ENCODE peak calls at places on chromosomes 6 and 20, in ten cellular contexts. I, Q, U, V, S, N, L, J, W and D are unnamed samples. For H3K9me3, the result is how much of the 10 kb centered on the place peaks cover.

GRCh38 chr20:34522969-34523871 is 7.0 kb downstream of the DYNLRB1 start:
- DNase-seq in V (no peak), S (peak), U (no peak), W (no peak), J (no peak), N (peak), L (peak), Q (no peak), I (no peak), D (peak)

GRCh38 chr6:37680668-37681067 is 17.0 kb downstream of the MDGA1 start:
- DNase-seq in S (no peak), V (peak), J (no peak), U (no peak), L (no peak), I (no peak), N (no peak), Q (no peak), W (no peak), D (no peak)

GRCh38 chr6:23621026-23621425 is 505.0 kb upstream of the NRSN1 start:
- DNase-seq in L (peak), U (no peak), J (no peak), W (no peak), I (no peak), S (no peak), Q (no peak), V (no peak), N (no peak), D (no peak)

GRCh38 chr20:33917813-33918525 is 75.7 kb upstream of the RALY start:
- DNase-seq in Q (no peak), W (no peak), V (no peak), S (peak), J (no peak), L (no peak), U (no peak), N (no peak), I (no peak), D (no peak)

GRCh38 chr20:48599748-48600469 is 227.9 kb downstream of the PREX1 start:
- DNase-seq in J (no peak), N (no peak), L (no peak), I (no peak), V (peak), Q (no peak), S (no peak), W (no peak), U (no peak), D (no peak)

GRCh38 chr6:37134622-37135191 is 35.2 kb upstream of the PIM1 start:
- DNase-seq in U (no peak), S (no peak), W (peak), Q (peak), J (no peak), N (peak), V (no peak), I (no peak), L (peak), D (peak)

GRCh38 chr6:119349341-119350201 is at the start of gene MAN1A1:
- DNase-seq in U (peak), J (peak), N (peak), W (no peak), S (peak), I (peak), V (peak), Q (peak), L (peak), D (peak)

GRCh38 chr20:37075932-37076685 is 19.7 kb downstream of the RBL1 start:
- DNase-seq in S (no peak), J (no peak), I (no peak), L (peak), N (no peak), U (no peak), Q (no peak), V (no peak), W (no peak), D (no peak)

GRCh38 chr6:84150680-84151079 is 76.8 kb downstream of the CEP162 start:
- DNase-seq in I (no peak), L (peak), J (no peak), N (no peak), S (no peak), Q (no peak), U (no peak), V (no peak), W (no peak), D (no peak)

GRCh38 chr6:35164277-35164676 is 23.1 kb upstream of the TCP11 start:
- DNase-seq in S (no peak), N (no peak), Q (no peak), W (no peak), I (no peak), J (no peak), L (no peak), V (no peak), U (no peak), D (no peak)

GRCh38 chr20:33819456-33819855 is 8.3 kb downstream of the CHMP4B start:
- DNase-seq in N (no peak), U (no peak), S (no peak), V (no peak), J (no peak), Q (no peak), W (no peak), L (no peak), I (no peak), D (no peak)

GRCh38 chr20:63166423-63167020 is 49.4 kb downstream of the YTHDF1 start:
- DNase-seq in S (no peak), U (no peak), V (no peak), J (no peak), N (no peak), Q (no peak), I (no peak), W (no peak), L (no peak), D (no peak)

GRCh38 chr20:58054082-58054481 is 174.4 kb downstream of the ANKRD60 start:
- DNase-seq in L (no peak), W (no peak), Q (no peak), J (no peak), I (no peak), N (no peak), S (no peak), V (no peak), U (no peak), D (no peak)

GRCh38 chr6:112342511-112342910 is 4.6 kb upstream of the RFPL4B start:
- DNase-seq in I (no peak), L (no peak), N (no peak), U (no peak), S (no peak), J (no peak), W (no peak), V (no peak), Q (no peak), D (no peak)

GRCh38 chr6:143745160-143746133 is 67.7 kb downstream of the PHACTR2 start:
- DNase-seq in U (no peak), Q (peak), S (peak), V (no peak), J (peak), W (no peak), N (peak), I (no peak), L (peak), D (no peak)

GRCh38 chr6:143744593-143745151 is 66.9 kb downstream of the PHACTR2 start:
- DNase-seq in U (no peak), N (peak), S (no peak), V (no peak), Q (no peak), W (no peak), I (no peak), L (peak), J (no peak), D (no peak)

GRCh38 chr6:143747347-143747842 is 69.6 kb downstream of the PHACTR2 start:
- DNase-seq in S (no peak), N (no peak), W (no peak), Q (no peak), V (no peak), J (no peak), L (no peak), U (no peak), I (no peak), D (no peak)

GRCh38 chr6:143743256-143744166 is 65.7 kb downstream of the PHACTR2 start:
- DNase-seq in N (no peak), W (no peak), J (peak), I (peak), L (peak), Q (no peak), V (no peak), U (no peak), S (no peak), D (no peak)

GRCh38 chr6:143746202-143747119 is 68.7 kb downstream of the PHACTR2 start:
- DNase-seq in W (no peak), L (no peak), N (no peak), U (no peak), V (no peak), Q (no peak), I (no peak), S (no peak), J (no peak), D (no peak)
- H3K4me3 ChIP-seq in W (peak), L (peak), N (no peak), U (no peak), V (no peak), Q (no peak), I (peak), S (peak), J (no peak), D (peak)

GRCh38 chr6:33841070-33841469 is 37.3 kb upstream of the MLN start:
- DNase-seq in J (no peak), V (no peak), N (no peak), L (no peak), I (no peak), S (no peak), Q (no peak), U (no peak), W (no peak), D (no peak)
- TF ChIP-seq CTCF in J (no peak), V (no peak), N (no peak), L (no peak), I (no peak), S (peak), Q (no peak), U (no peak), W (no peak), D (no peak)

GRCh38 chr20:56163806-56164205 is 84.7 kb upstream of the MC3R start:
- DNase-seq in J (no peak), U (no peak), W (no peak), N (peak), S (peak), V (no peak), Q (no peak), I (no peak), L (no peak), D (no peak)

GRCh38 chr20:56157530-56158203 is 90.9 kb upstream of the MC3R start:
- DNase-seq in N (no peak), J (no peak), Q (no peak), I (no peak), W (no peak), L (no peak), S (no peak), U (no peak), V (no peak), D (no peak)

GRCh38 chr20:56158489-56158888 is 90.0 kb upstream of the MC3R start:
- DNase-seq in I (no peak), S (no peak), Q (no peak), U (no peak), V (no peak), N (no peak), W (no peak), L (no peak), J (no peak), D (no peak)

GRCh38 chr20:56155625-56156024 is 92.9 kb upstream of the MC3R start:
- DNase-seq in L (no peak), W (no peak), J (no peak), Q (no peak), V (no peak), I (no peak), U (no peak), S (no peak), N (no peak), D (no peak)

GRCh38 chr20:56160956-56161355 is 87.6 kb upstream of the MC3R start:
- DNase-seq in V (no peak), N (no peak), Q (no peak), L (no peak), I (no peak), W (no peak), U (no peak), S (no peak), J (no peak), D (no peak)
- H3K9me3 ChIP-seq in V (under half), N (under half), Q (under half), L (under half), I (under half), W (under half), U (under half), S (under half), J (under half), D (under half)

GRCh38 chr6:162124710-162125435 is 602.7 kb downstream of the PRKN start:
- DNase-seq in N (no peak), I (no peak), S (no peak), L (peak), J (no peak), U (no peak), V (no peak), W (no peak), Q (no peak), D (no peak)
- H3K4me3 ChIP-seq in N (no peak), I (no peak), S (no peak), L (no peak), J (no peak), U (no peak), V (no peak), W (no peak), Q (no peak), D (no peak)

DNA sequence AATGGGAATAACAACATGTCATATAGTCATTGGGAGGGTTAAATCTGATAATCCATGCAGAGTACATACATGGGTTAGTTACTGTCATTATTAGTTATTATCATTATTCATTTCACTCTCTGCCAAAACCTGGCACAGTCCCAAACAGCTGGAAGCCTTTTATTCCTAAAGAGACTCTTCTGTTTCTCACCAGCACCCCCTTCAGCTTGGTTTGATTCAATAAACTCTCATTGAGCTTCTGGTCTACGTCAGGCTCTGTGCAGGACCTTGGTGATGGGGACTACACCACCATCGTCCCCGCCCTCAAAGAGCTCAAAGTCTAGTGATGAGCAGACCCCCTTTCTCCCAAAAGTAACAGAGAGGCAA is 2.3 kb downstream of the KCNK15 start:
- DNase-seq in L (no peak), V (no peak), J (no peak), W (no peak), S (no peak), N (no peak), Q (no peak), I (no peak), U (no peak), D (no peak)
- TF ChIP-seq CTCF in L (no peak), V (no peak), J (no peak), W (no peak), S (no peak), N (no peak), Q (no peak), I (no peak), U (no peak), D (no peak)

GRCh38 chr6:153405926-153406325 is 274.8 kb upstream of the RGS17 start:
- DNase-seq in L (no peak), N (no peak), Q (no peak), J (no peak), U (no peak), S (no peak), V (no peak), I (no peak), W (no peak), D (no peak)

GRCh38 chr6:153412519-153412918 is 281.4 kb upstream of the RGS17 start:
- DNase-seq in L (no peak), S (no peak), Q (no peak), J (no peak), N (no peak), I (no peak), W (no peak), V (no peak), U (no peak), D (no peak)

GRCh38 chr6:153411249-153411648 is 280.2 kb upstream of the RGS17 start:
- DNase-seq in J (no peak), I (no peak), V (no peak), W (no peak), N (no peak), L (no peak), U (no peak), S (no peak), Q (no peak), D (no peak)
- H3K9me3 ChIP-seq in J (under half), I (under half), V (under half), W (under half), N (under half), L (under half), U (under half), S (under half), Q (under half), D (under half)

DNA sequence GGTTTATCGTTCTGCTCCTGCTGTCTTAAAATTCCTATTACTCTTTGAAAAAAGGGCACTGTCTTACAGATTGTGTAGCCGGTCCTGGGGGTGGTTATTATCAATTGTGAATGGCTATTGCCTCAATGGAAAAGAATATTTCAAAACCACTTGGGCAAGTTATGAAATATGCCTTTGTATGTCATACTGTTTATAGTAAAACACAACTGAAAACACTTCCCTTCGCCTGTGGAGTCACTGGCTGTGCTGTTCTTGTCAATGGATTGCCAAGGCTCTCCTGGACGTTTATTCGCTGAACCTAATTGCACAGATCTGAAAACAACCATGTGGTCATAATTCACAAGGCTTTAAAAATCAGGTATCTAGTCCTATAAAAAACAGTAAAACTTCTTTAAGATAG is 47.8 kb upstream of the TAGAP start:
- DNase-seq in N (no peak), W (no peak), V (no peak), S (no peak), L (no peak), J (no peak), I (no peak), U (no peak), Q (no peak), D (no peak)
- H3K4me3 ChIP-seq in N (no peak), W (no peak), V (no peak), S (no peak), L (no peak), J (no peak), I (no peak), U (no peak), Q (no peak), D (no peak)

GRCh38 chr6:40511884-40512283 is 75.3 kb downstream of the LRFN2 start:
- DNase-seq in S (no peak), Q (no peak), U (no peak), N (no peak), I (no peak), L (no peak), V (no peak), W (no peak), J (no peak), D (no peak)

GRCh38 chr6:40506956-40507355 is 80.2 kb downstream of the LRFN2 start:
- DNase-seq in N (no peak), L (no peak), W (no peak), V (no peak), J (no peak), I (no peak), U (no peak), Q (no peak), S (no peak), D (no peak)

GRCh38 chr6:40510442-40510841 is 76.7 kb downstream of the LRFN2 start:
- DNase-seq in W (no peak), Q (no peak), U (no peak), N (no peak), I (no peak), L (no peak), J (no peak), S (no peak), V (no peak), D (no peak)

GRCh38 chr6:40509716-40510260 is 77.4 kb downstream of the LRFN2 start:
- DNase-seq in Q (no peak), J (no peak), S (no peak), I (no peak), W (no peak), L (no peak), U (no peak), V (no peak), N (no peak), D (no peak)

GRCh38 chr6:40509163-40509562 is 78.0 kb downstream of the LRFN2 start:
- DNase-seq in I (no peak), J (no peak), U (no peak), L (no peak), V (no peak), W (no peak), S (no peak), N (no peak), Q (no peak), D (no peak)
- TF ChIP-seq CTCF in I (no peak), J (no peak), U (no peak), L (no peak), V (no peak), W (no peak), S (no peak), N (no peak), Q (no peak), D (no peak)

DNA sequence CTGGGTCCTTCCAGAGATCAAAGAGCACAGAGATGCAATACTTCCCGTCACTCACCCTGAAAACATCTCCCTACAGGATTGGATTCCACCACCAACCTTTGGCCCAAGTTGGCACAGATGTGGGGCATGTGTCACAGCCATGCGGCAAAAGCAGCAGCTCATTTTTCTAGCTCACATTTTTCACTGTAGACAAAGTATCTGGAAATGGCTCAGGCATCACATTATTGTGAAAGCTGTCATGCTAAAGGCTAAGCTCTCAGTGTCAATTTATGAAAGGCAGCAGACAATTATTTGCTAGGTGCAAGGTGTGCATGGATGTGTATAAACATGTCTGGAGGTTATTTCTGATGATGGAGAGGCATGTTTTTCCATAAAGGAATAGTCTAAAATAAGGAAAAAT is 248.8 kb upstream of the PRND start:
- DNase-seq in S (no peak), N (no peak), W (no peak), I (no peak), J (no peak), U (no peak), Q (no peak), V (no peak), L (peak), D (no peak)
- H3K9me3 ChIP-seq in S (under half), N (under half), W (under half), I (under half), J (under half), U (under half), Q (under half), V (under half), L (under half), D (under half)

GRCh38 chr6:89242574-89243330 is 25.6 kb upstream of the GABRR1 start:
- DNase-seq in Q (no peak), S (peak), I (no peak), J (peak), W (no peak), V (no peak), U (no peak), N (peak), L (peak), D (no peak)
- H3K4me3 ChIP-seq in Q (no peak), S (no peak), I (no peak), J (no peak), W (no peak), V (no peak), U (no peak), N (no peak), L (no peak), D (no peak)